ENCODE peak calls at places on chromosomes 3 and 15, in seven cellular contexts. One of them, this sample, is unnamed.

GRCh38 chr15:90762109-90762508 is 45.0 kb downstream of the BLM start:
- DNase-seq in IMR-90: peak
- DNase-seq in SK-N-SH: no peak
- DNase-seq in HepG2: no peak
- DNase-seq in K562: no peak
- DNase-seq in H1: no peak
- DNase-seq in GM12878: no peak
- DNase-seq in this sample: no peak

GRCh38 chr15:73608475-73608874 is 24.7 kb downstream of the NPTN start:
- DNase-seq in IMR-90: no peak
- DNase-seq in SK-N-SH: no peak
- DNase-seq in HepG2: no peak
- DNase-seq in K562: no peak
- DNase-seq in H1: no peak
- DNase-seq in GM12878: no peak
- DNase-seq in this sample: no peak

GRCh38 chr15:81378438-81378837 is 4.4 kb upstream of the TMC3 start:
- DNase-seq in IMR-90: no peak
- DNase-seq in SK-N-SH: no peak
- DNase-seq in HepG2: no peak
- DNase-seq in K562: no peak
- DNase-seq in H1: no peak
- DNase-seq in GM12878: no peak
- DNase-seq in this sample: no peak

GRCh38 chr15:29822100-29822684 is at the start of gene TJP1:
- DNase-seq in IMR-90: peak
- DNase-seq in SK-N-SH: peak
- DNase-seq in HepG2: peak
- DNase-seq in K562: peak
- DNase-seq in H1: no peak
- DNase-seq in GM12878: no peak
- DNase-seq in this sample: peak

GRCh38 chr15:27358751-27359434 is 387.9 kb downstream of the GABRG3 start:
- DNase-seq in IMR-90: no peak
- DNase-seq in SK-N-SH: peak
- DNase-seq in HepG2: peak
- DNase-seq in K562: peak
- DNase-seq in H1: peak
- DNase-seq in GM12878: no peak
- DNase-seq in this sample: peak

GRCh38 chr3:192907784-192908183 is 9.9 kb downstream of the MB21D2 start:
- DNase-seq in IMR-90: no peak
- DNase-seq in SK-N-SH: no peak
- DNase-seq in HepG2: no peak
- DNase-seq in K562: no peak
- DNase-seq in H1: no peak
- DNase-seq in GM12878: no peak
- DNase-seq in this sample: no peak

GRCh38 chr15:28084547-28084946 is 14.6 kb downstream of the OCA2 start:
- DNase-seq in IMR-90: no peak
- DNase-seq in SK-N-SH: no peak
- DNase-seq in HepG2: no peak
- DNase-seq in K562: no peak
- DNase-seq in H1: no peak
- DNase-seq in GM12878: no peak
- DNase-seq in this sample: peak

GRCh38 chr3:110391640-110392395 is 679.8 kb upstream of the NECTIN3 start:
- DNase-seq in IMR-90: peak
- DNase-seq in SK-N-SH: no peak
- DNase-seq in HepG2: no peak
- DNase-seq in K562: no peak
- DNase-seq in H1: no peak
- DNase-seq in GM12878: no peak
- DNase-seq in this sample: no peak

GRCh38 chr3:197029511-197030167 is at the start of gene MELTF:
- DNase-seq in IMR-90: peak
- DNase-seq in SK-N-SH: peak
- DNase-seq in HepG2: peak
- DNase-seq in K562: peak
- DNase-seq in H1: no peak
- DNase-seq in GM12878: no peak
- DNase-seq in this sample: peak

GRCh38 chr3:169914321-169914720 is 2.9 kb downstream of the SAMD7 start:
- DNase-seq in IMR-90: peak
- DNase-seq in SK-N-SH: peak
- DNase-seq in HepG2: no peak
- DNase-seq in K562: peak
- DNase-seq in H1: no peak
- DNase-seq in GM12878: no peak
- DNase-seq in this sample: no peak

GRCh38 chr15:98949624-98950023 is 58.0 kb downstream of the PGPEP1L start:
- DNase-seq in IMR-90: no peak
- DNase-seq in SK-N-SH: no peak
- DNase-seq in HepG2: no peak
- DNase-seq in K562: no peak
- DNase-seq in H1: no peak
- DNase-seq in GM12878: no peak
- DNase-seq in this sample: no peak

GRCh38 chr3:55143928-55144671 is 216.2 kb upstream of the LRTM1 start:
- DNase-seq in IMR-90: peak
- DNase-seq in SK-N-SH: no peak
- DNase-seq in HepG2: no peak
- DNase-seq in K562: no peak
- DNase-seq in H1: no peak
- DNase-seq in GM12878: no peak
- DNase-seq in this sample: no peak

GRCh38 chr15:26007151-26007550 is 144.0 kb upstream of the ATP10A start:
- DNase-seq in IMR-90: no peak
- DNase-seq in SK-N-SH: no peak
- DNase-seq in HepG2: no peak
- DNase-seq in K562: no peak
- DNase-seq in H1: no peak
- DNase-seq in GM12878: no peak
- DNase-seq in this sample: no peak
- TF ChIP-seq RFX5 in IMR-90: no peak
- TF ChIP-seq RFX5 in SK-N-SH: no peak
- TF ChIP-seq RFX5 in HepG2: no peak
- TF ChIP-seq RFX5 in K562: no peak
- TF ChIP-seq RFX5 in H1: no peak
- TF ChIP-seq RFX5 in GM12878: no peak
- TF ChIP-seq RFX5 in this sample: no peak

DNA sequence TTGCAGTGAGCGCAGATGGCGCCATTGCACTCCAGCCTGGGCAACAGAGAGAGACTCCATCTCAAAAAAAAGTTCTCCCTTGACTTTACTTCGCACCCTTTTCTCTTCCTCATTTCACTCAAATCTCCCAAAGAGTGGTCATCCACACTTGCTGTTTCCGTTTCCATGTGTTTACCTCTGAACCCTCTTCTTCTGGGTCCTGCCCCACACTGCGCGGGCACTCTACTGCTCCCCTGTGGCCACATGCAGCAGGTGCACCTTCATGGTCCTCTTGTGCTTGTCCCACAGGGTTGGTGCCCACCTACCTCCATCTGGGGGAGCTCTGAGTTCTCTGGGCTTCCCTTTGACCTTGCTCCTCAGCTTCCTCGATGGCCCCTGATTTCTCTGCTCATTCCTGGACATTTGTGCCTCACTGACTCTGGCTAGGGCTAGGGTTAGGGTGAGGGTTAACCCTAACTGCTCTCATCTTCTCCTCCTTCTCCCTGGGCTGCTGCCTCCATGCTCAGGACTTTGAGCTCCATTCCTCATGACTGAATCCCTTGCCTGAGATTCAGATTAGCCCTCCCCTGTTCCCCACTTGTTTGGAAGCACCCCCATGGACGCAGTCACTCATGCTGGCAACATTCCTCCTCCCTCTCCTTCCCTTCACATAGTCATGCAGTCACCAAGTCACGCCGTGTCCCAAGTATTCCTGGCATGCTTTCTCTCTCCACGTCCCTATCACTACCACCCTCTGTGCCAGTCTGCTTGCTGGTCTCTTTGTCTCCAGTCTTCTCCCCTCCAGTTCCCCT is 26.6 kb upstream of the KY start:
- DNase-seq in IMR-90: no peak
- DNase-seq in SK-N-SH: peak
- DNase-seq in HepG2: peak
- DNase-seq in K562: peak
- DNase-seq in H1: peak
- DNase-seq in GM12878: no peak
- DNase-seq in this sample: peak
- TF ChIP-seq RFX5 in IMR-90: no peak
- TF ChIP-seq RFX5 in SK-N-SH: no peak
- TF ChIP-seq RFX5 in HepG2: no peak
- TF ChIP-seq RFX5 in K562: no peak
- TF ChIP-seq RFX5 in H1: no peak
- TF ChIP-seq RFX5 in GM12878: no peak
- TF ChIP-seq RFX5 in this sample: no peak

GRCh38 chr3:38347421-38348200 is 1.0 kb downstream of the XYLB start:
- DNase-seq in IMR-90: no peak
- DNase-seq in SK-N-SH: no peak
- DNase-seq in HepG2: peak
- DNase-seq in K562: no peak
- DNase-seq in H1: no peak
- DNase-seq in GM12878: no peak
- DNase-seq in this sample: no peak
- TF ChIP-seq RFX5 in IMR-90: no peak
- TF ChIP-seq RFX5 in SK-N-SH: no peak
- TF ChIP-seq RFX5 in HepG2: no peak
- TF ChIP-seq RFX5 in K562: no peak
- TF ChIP-seq RFX5 in H1: no peak
- TF ChIP-seq RFX5 in GM12878: no peak
- TF ChIP-seq RFX5 in this sample: no peak

GRCh38 chr15:42368096-42368495 is 8.8 kb downstream of the CAPN3 start:
- DNase-seq in IMR-90: no peak
- DNase-seq in SK-N-SH: no peak
- DNase-seq in HepG2: no peak
- DNase-seq in K562: no peak
- DNase-seq in H1: no peak
- DNase-seq in GM12878: no peak
- DNase-seq in this sample: no peak
- TF ChIP-seq RFX5 in IMR-90: no peak
- TF ChIP-seq RFX5 in SK-N-SH: no peak
- TF ChIP-seq RFX5 in HepG2: no peak
- TF ChIP-seq RFX5 in K562: no peak
- TF ChIP-seq RFX5 in H1: no peak
- TF ChIP-seq RFX5 in GM12878: no peak
- TF ChIP-seq RFX5 in this sample: no peak

GRCh38 chr15:38377547-38378161 is 76.3 kb upstream of the FAM98B start:
- DNase-seq in IMR-90: peak
- DNase-seq in SK-N-SH: no peak
- DNase-seq in HepG2: no peak
- DNase-seq in K562: no peak
- DNase-seq in H1: no peak
- DNase-seq in GM12878: no peak
- DNase-seq in this sample: no peak

GRCh38 chr15:38374477-38374876 is 79.5 kb upstream of the FAM98B start:
- DNase-seq in IMR-90: no peak
- DNase-seq in SK-N-SH: no peak
- DNase-seq in HepG2: no peak
- DNase-seq in K562: no peak
- DNase-seq in H1: no peak
- DNase-seq in GM12878: no peak
- DNase-seq in this sample: no peak

GRCh38 chr15:38373016-38373415 is 80.9 kb upstream of the FAM98B start:
- DNase-seq in IMR-90: peak
- DNase-seq in SK-N-SH: no peak
- DNase-seq in HepG2: no peak
- DNase-seq in K562: no peak
- DNase-seq in H1: no peak
- DNase-seq in GM12878: no peak
- DNase-seq in this sample: no peak

GRCh38 chr15:38374024-38374423 is 79.9 kb upstream of the FAM98B start:
- DNase-seq in IMR-90: no peak
- DNase-seq in SK-N-SH: no peak
- DNase-seq in HepG2: no peak
- DNase-seq in K562: no peak
- DNase-seq in H1: no peak
- DNase-seq in GM12878: no peak
- DNase-seq in this sample: no peak

DNA sequence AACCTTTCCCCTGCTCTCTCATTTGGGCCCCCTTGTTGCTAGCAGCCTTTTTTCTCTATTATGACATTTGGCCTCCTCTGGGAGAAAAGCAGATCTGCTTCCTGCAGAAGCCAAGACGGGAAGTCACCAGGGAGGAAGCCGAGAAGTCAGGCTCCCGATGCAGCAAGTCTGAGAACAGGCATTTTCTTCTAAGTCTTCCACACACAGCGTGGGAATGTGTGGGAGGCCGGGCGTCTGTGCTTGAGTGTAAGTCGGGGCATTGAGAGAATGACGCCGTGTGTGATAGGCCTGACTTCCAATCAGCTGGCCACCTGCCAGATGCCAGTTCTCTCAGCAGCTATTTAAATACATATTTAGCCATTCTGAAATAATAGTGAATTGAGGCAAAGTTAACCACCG is 75.8 kb upstream of the FAM98B start:
- DNase-seq in IMR-90: peak
- DNase-seq in SK-N-SH: no peak
- DNase-seq in HepG2: no peak
- DNase-seq in K562: no peak
- DNase-seq in H1: no peak
- DNase-seq in GM12878: no peak
- DNase-seq in this sample: no peak
- TF ChIP-seq RFX5 in IMR-90: no peak
- TF ChIP-seq RFX5 in SK-N-SH: no peak
- TF ChIP-seq RFX5 in HepG2: no peak
- TF ChIP-seq RFX5 in K562: no peak
- TF ChIP-seq RFX5 in H1: no peak
- TF ChIP-seq RFX5 in GM12878: no peak
- TF ChIP-seq RFX5 in this sample: no peak

This sample was measured in A549.